ENCODE peak calls at places on chromosomes 2 and 18, in ten cellular contexts. One of them, this sample, is unnamed.

GRCh38 chr2:10980071-10980470 is 68.3 kb downstream of the KCNF1 start:
- DNase-seq in CD8-positive, alpha-beta T cell: no peak
- DNase-seq in naive thymus-derived CD8-positive, alpha-beta T cell: no peak
- DNase-seq in GM06990: no peak
- DNase-seq in activated effector memory CD4-positive, alpha-beta T cell treated with Interleukin-2 at 50 U/mL for 16 hours: no peak
- DNase-seq in non-pigmented ciliary epithelial cell: no peak
- DNase-seq in nucleus accumbens: no peak
- DNase-seq in NCI-H1048: no peak
- DNase-seq in stromal cell of bone marrow: no peak
- DNase-seq in NCI-H146: no peak
- DNase-seq in this sample: no peak

GRCh38 chr2:164205347-164205746 is 415.9 kb downstream of the GRB14 start:
- DNase-seq in CD8-positive, alpha-beta T cell: no peak
- DNase-seq in naive thymus-derived CD8-positive, alpha-beta T cell: no peak
- DNase-seq in GM06990: no peak
- DNase-seq in activated effector memory CD4-positive, alpha-beta T cell treated with Interleukin-2 at 50 U/mL for 16 hours: no peak
- DNase-seq in non-pigmented ciliary epithelial cell: peak; percentile 80
- DNase-seq in nucleus accumbens: no peak
- DNase-seq in NCI-H1048: no peak
- DNase-seq in stromal cell of bone marrow: peak; percentile 17
- DNase-seq in NCI-H146: no peak
- DNase-seq in this sample: no peak

GRCh38 chr2:18001671-18002070 is 123.2 kb downstream of the KCNS3 start:
- DNase-seq in CD8-positive, alpha-beta T cell: no peak
- DNase-seq in naive thymus-derived CD8-positive, alpha-beta T cell: no peak
- DNase-seq in GM06990: no peak
- DNase-seq in activated effector memory CD4-positive, alpha-beta T cell treated with Interleukin-2 at 50 U/mL for 16 hours: no peak
- DNase-seq in non-pigmented ciliary epithelial cell: no peak
- DNase-seq in nucleus accumbens: no peak
- DNase-seq in NCI-H1048: no peak
- DNase-seq in stromal cell of bone marrow: no peak
- DNase-seq in NCI-H146: no peak
- DNase-seq in this sample: no peak

GRCh38 chr18:55778731-55779460 is 190.9 kb upstream of the TCF4 start:
- DNase-seq in CD8-positive, alpha-beta T cell: no peak
- DNase-seq in naive thymus-derived CD8-positive, alpha-beta T cell: no peak
- DNase-seq in GM06990: peak; percentile 16
- DNase-seq in activated effector memory CD4-positive, alpha-beta T cell treated with Interleukin-2 at 50 U/mL for 16 hours: no peak
- DNase-seq in non-pigmented ciliary epithelial cell: no peak
- DNase-seq in nucleus accumbens: no peak
- DNase-seq in NCI-H1048: no peak
- DNase-seq in stromal cell of bone marrow: no peak
- DNase-seq in NCI-H146: peak; percentile 64
- DNase-seq in this sample: no peak

GRCh38 chr2:30282081-30282480 is 50.7 kb downstream of the LBH start:
- DNase-seq in CD8-positive, alpha-beta T cell: no peak
- DNase-seq in naive thymus-derived CD8-positive, alpha-beta T cell: no peak
- DNase-seq in GM06990: peak; percentile 56
- DNase-seq in activated effector memory CD4-positive, alpha-beta T cell treated with Interleukin-2 at 50 U/mL for 16 hours: no peak
- DNase-seq in non-pigmented ciliary epithelial cell: no peak
- DNase-seq in nucleus accumbens: no peak
- DNase-seq in NCI-H1048: no peak
- DNase-seq in stromal cell of bone marrow: no peak
- DNase-seq in NCI-H146: no peak
- DNase-seq in this sample: no peak

GRCh38 chr2:178296394-178297090 is 102.2 kb downstream of the OSBPL6 start:
- DNase-seq in CD8-positive, alpha-beta T cell: no peak
- DNase-seq in naive thymus-derived CD8-positive, alpha-beta T cell: no peak
- DNase-seq in GM06990: no peak
- DNase-seq in activated effector memory CD4-positive, alpha-beta T cell treated with Interleukin-2 at 50 U/mL for 16 hours: no peak
- DNase-seq in non-pigmented ciliary epithelial cell: no peak
- DNase-seq in nucleus accumbens: no peak
- DNase-seq in NCI-H1048: no peak
- DNase-seq in stromal cell of bone marrow: no peak
- DNase-seq in NCI-H146: no peak
- DNase-seq in this sample: no peak

GRCh38 chr18:2223394-2223793 is 347.9 kb downstream of the METTL4 start:
- DNase-seq in CD8-positive, alpha-beta T cell: no peak
- DNase-seq in naive thymus-derived CD8-positive, alpha-beta T cell: no peak
- DNase-seq in GM06990: no peak
- DNase-seq in activated effector memory CD4-positive, alpha-beta T cell treated with Interleukin-2 at 50 U/mL for 16 hours: no peak
- DNase-seq in non-pigmented ciliary epithelial cell: no peak
- DNase-seq in nucleus accumbens: no peak
- DNase-seq in NCI-H1048: no peak
- DNase-seq in stromal cell of bone marrow: no peak
- DNase-seq in NCI-H146: no peak
- DNase-seq in this sample: no peak

GRCh38 chr18:70380915-70381896 is 92.4 kb downstream of the SOCS6 start:
- DNase-seq in CD8-positive, alpha-beta T cell: no peak
- DNase-seq in naive thymus-derived CD8-positive, alpha-beta T cell: no peak
- DNase-seq in GM06990: no peak
- DNase-seq in activated effector memory CD4-positive, alpha-beta T cell treated with Interleukin-2 at 50 U/mL for 16 hours: no peak
- DNase-seq in non-pigmented ciliary epithelial cell: no peak
- DNase-seq in nucleus accumbens: peak; percentile 85
- DNase-seq in NCI-H1048: peak; percentile 45
- DNase-seq in stromal cell of bone marrow: no peak
- DNase-seq in NCI-H146: peak; percentile 98
- DNase-seq in this sample: peak; percentile 82

GRCh38 chr2:237626813-237627451 is 455 bp upstream of the LRRFIP1 start:
- DNase-seq in CD8-positive, alpha-beta T cell: no peak
- DNase-seq in naive thymus-derived CD8-positive, alpha-beta T cell: no peak
- DNase-seq in GM06990: no peak
- DNase-seq in activated effector memory CD4-positive, alpha-beta T cell treated with Interleukin-2 at 50 U/mL for 16 hours: no peak
- DNase-seq in non-pigmented ciliary epithelial cell: no peak
- DNase-seq in nucleus accumbens: no peak
- DNase-seq in NCI-H1048: no peak
- DNase-seq in stromal cell of bone marrow: no peak
- DNase-seq in NCI-H146: peak; percentile 43
- DNase-seq in this sample: no peak

GRCh38 chr2:37287966-37288365 is 36.7 kb downstream of the PRKD3 start:
- DNase-seq in CD8-positive, alpha-beta T cell: no peak
- DNase-seq in naive thymus-derived CD8-positive, alpha-beta T cell: no peak
- DNase-seq in GM06990: no peak
- DNase-seq in activated effector memory CD4-positive, alpha-beta T cell treated with Interleukin-2 at 50 U/mL for 16 hours: no peak
- DNase-seq in non-pigmented ciliary epithelial cell: no peak
- DNase-seq in nucleus accumbens: no peak
- DNase-seq in NCI-H1048: no peak
- DNase-seq in stromal cell of bone marrow: no peak
- DNase-seq in NCI-H146: peak; percentile 48
- DNase-seq in this sample: no peak

GRCh38 chr2:202237787-202238233 is 587 bp downstream of the SUMO1 start:
- DNase-seq in CD8-positive, alpha-beta T cell: no peak
- DNase-seq in naive thymus-derived CD8-positive, alpha-beta T cell: no peak
- DNase-seq in GM06990: no peak
- DNase-seq in activated effector memory CD4-positive, alpha-beta T cell treated with Interleukin-2 at 50 U/mL for 16 hours: peak; percentile 9
- DNase-seq in non-pigmented ciliary epithelial cell: no peak
- DNase-seq in nucleus accumbens: peak; percentile 43
- DNase-seq in NCI-H1048: no peak
- DNase-seq in stromal cell of bone marrow: peak; percentile 29
- DNase-seq in NCI-H146: peak; percentile 37
- DNase-seq in this sample: peak; percentile 40

GRCh38 chr18:74526478-74526877 is 7.8 kb upstream of the CNDP1 start:
- DNase-seq in CD8-positive, alpha-beta T cell: no peak
- DNase-seq in naive thymus-derived CD8-positive, alpha-beta T cell: no peak
- DNase-seq in GM06990: no peak
- DNase-seq in activated effector memory CD4-positive, alpha-beta T cell treated with Interleukin-2 at 50 U/mL for 16 hours: no peak
- DNase-seq in non-pigmented ciliary epithelial cell: no peak
- DNase-seq in nucleus accumbens: no peak
- DNase-seq in NCI-H1048: no peak
- DNase-seq in stromal cell of bone marrow: no peak
- DNase-seq in NCI-H146: no peak
- DNase-seq in this sample: no peak

GRCh38 chr2:70354264-70354949 is 52.5 kb upstream of the FAM136A start:
- DNase-seq in CD8-positive, alpha-beta T cell: no peak
- DNase-seq in naive thymus-derived CD8-positive, alpha-beta T cell: no peak
- DNase-seq in GM06990: no peak
- DNase-seq in activated effector memory CD4-positive, alpha-beta T cell treated with Interleukin-2 at 50 U/mL for 16 hours: no peak
- DNase-seq in non-pigmented ciliary epithelial cell: no peak
- DNase-seq in nucleus accumbens: no peak
- DNase-seq in NCI-H1048: no peak
- DNase-seq in stromal cell of bone marrow: no peak
- DNase-seq in NCI-H146: no peak
- DNase-seq in this sample: no peak

GRCh38 chr2:162694255-162694654 is 144.3 kb downstream of the KCNH7 start:
- DNase-seq in CD8-positive, alpha-beta T cell: no peak
- DNase-seq in naive thymus-derived CD8-positive, alpha-beta T cell: no peak
- DNase-seq in GM06990: no peak
- DNase-seq in activated effector memory CD4-positive, alpha-beta T cell treated with Interleukin-2 at 50 U/mL for 16 hours: no peak
- DNase-seq in non-pigmented ciliary epithelial cell: no peak
- DNase-seq in nucleus accumbens: no peak
- DNase-seq in NCI-H1048: no peak
- DNase-seq in stromal cell of bone marrow: no peak
- DNase-seq in NCI-H146: no peak
- DNase-seq in this sample: no peak

GRCh38 chr2:11521730-11522129 is 12.1 kb upstream of the GREB1 start:
- DNase-seq in CD8-positive, alpha-beta T cell: no peak
- DNase-seq in naive thymus-derived CD8-positive, alpha-beta T cell: no peak
- DNase-seq in GM06990: no peak
- DNase-seq in activated effector memory CD4-positive, alpha-beta T cell treated with Interleukin-2 at 50 U/mL for 16 hours: no peak
- DNase-seq in non-pigmented ciliary epithelial cell: no peak
- DNase-seq in nucleus accumbens: no peak
- DNase-seq in NCI-H1048: no peak
- DNase-seq in stromal cell of bone marrow: no peak
- DNase-seq in NCI-H146: no peak
- DNase-seq in this sample: no peak

GRCh38 chr2:118865106-118865505 is 17.7 kb upstream of the EN1 start:
- DNase-seq in CD8-positive, alpha-beta T cell: no peak
- DNase-seq in naive thymus-derived CD8-positive, alpha-beta T cell: no peak
- DNase-seq in GM06990: no peak
- DNase-seq in activated effector memory CD4-positive, alpha-beta T cell treated with Interleukin-2 at 50 U/mL for 16 hours: no peak
- DNase-seq in non-pigmented ciliary epithelial cell: no peak
- DNase-seq in nucleus accumbens: no peak
- DNase-seq in NCI-H1048: no peak
- DNase-seq in stromal cell of bone marrow: no peak
- DNase-seq in NCI-H146: no peak
- DNase-seq in this sample: peak; percentile 4

GRCh38 chr2:219045937-219046550 is 4.7 kb upstream of the CFAP65 start:
- DNase-seq in CD8-positive, alpha-beta T cell: no peak
- DNase-seq in naive thymus-derived CD8-positive, alpha-beta T cell: no peak
- DNase-seq in GM06990: no peak
- DNase-seq in activated effector memory CD4-positive, alpha-beta T cell treated with Interleukin-2 at 50 U/mL for 16 hours: no peak
- DNase-seq in non-pigmented ciliary epithelial cell: no peak
- DNase-seq in nucleus accumbens: no peak
- DNase-seq in NCI-H1048: no peak
- DNase-seq in stromal cell of bone marrow: peak; percentile 11
- DNase-seq in NCI-H146: no peak
- DNase-seq in this sample: no peak

GRCh38 chr18:52348209-52348608 is 8.2 kb downstream of the DCC start:
- DNase-seq in CD8-positive, alpha-beta T cell: no peak
- DNase-seq in naive thymus-derived CD8-positive, alpha-beta T cell: no peak
- DNase-seq in GM06990: no peak
- DNase-seq in activated effector memory CD4-positive, alpha-beta T cell treated with Interleukin-2 at 50 U/mL for 16 hours: no peak
- DNase-seq in non-pigmented ciliary epithelial cell: no peak
- DNase-seq in nucleus accumbens: no peak
- DNase-seq in NCI-H1048: no peak
- DNase-seq in stromal cell of bone marrow: no peak
- DNase-seq in NCI-H146: peak; percentile 22
- DNase-seq in this sample: no peak

GRCh38 chr2:112181571-112182290 is 43.5 kb downstream of the FBLN7 start:
- DNase-seq in CD8-positive, alpha-beta T cell: peak; percentile 74
- DNase-seq in naive thymus-derived CD8-positive, alpha-beta T cell: peak; percentile 32
- DNase-seq in GM06990: no peak
- DNase-seq in activated effector memory CD4-positive, alpha-beta T cell treated with Interleukin-2 at 50 U/mL for 16 hours: peak; percentile 73
- DNase-seq in non-pigmented ciliary epithelial cell: no peak
- DNase-seq in nucleus accumbens: no peak
- DNase-seq in NCI-H1048: no peak
- DNase-seq in stromal cell of bone marrow: no peak
- DNase-seq in NCI-H146: peak; percentile 71
- DNase-seq in this sample: no peak

GRCh38 chr18:63550068-63550467 is 7.9 kb downstream of the SERPINB12 start:
- DNase-seq in CD8-positive, alpha-beta T cell: no peak
- DNase-seq in naive thymus-derived CD8-positive, alpha-beta T cell: no peak
- DNase-seq in GM06990: no peak
- DNase-seq in activated effector memory CD4-positive, alpha-beta T cell treated with Interleukin-2 at 50 U/mL for 16 hours: no peak
- DNase-seq in non-pigmented ciliary epithelial cell: no peak
- DNase-seq in nucleus accumbens: no peak
- DNase-seq in NCI-H1048: no peak
- DNase-seq in stromal cell of bone marrow: no peak
- DNase-seq in NCI-H146: no peak
- DNase-seq in this sample: no peak

GRCh38 chr18:62437520-62438329 is 85.1 kb upstream of the ZCCHC2 start:
- DNase-seq in CD8-positive, alpha-beta T cell: peak; percentile 11
- DNase-seq in naive thymus-derived CD8-positive, alpha-beta T cell: no peak
- DNase-seq in GM06990: no peak
- DNase-seq in activated effector memory CD4-positive, alpha-beta T cell treated with Interleukin-2 at 50 U/mL for 16 hours: no peak
- DNase-seq in non-pigmented ciliary epithelial cell: no peak
- DNase-seq in nucleus accumbens: no peak
- DNase-seq in NCI-H1048: no peak
- DNase-seq in stromal cell of bone marrow: no peak
- DNase-seq in NCI-H146: no peak
- DNase-seq in this sample: no peak

GRCh38 chr2:130871843-130872242 is 35.1 kb downstream of the ARHGEF4 start:
- DNase-seq in CD8-positive, alpha-beta T cell: no peak
- DNase-seq in naive thymus-derived CD8-positive, alpha-beta T cell: no peak
- DNase-seq in GM06990: no peak
- DNase-seq in activated effector memory CD4-positive, alpha-beta T cell treated with Interleukin-2 at 50 U/mL for 16 hours: no peak
- DNase-seq in non-pigmented ciliary epithelial cell: no peak
- DNase-seq in nucleus accumbens: no peak
- DNase-seq in NCI-H1048: no peak
- DNase-seq in stromal cell of bone marrow: no peak
- DNase-seq in NCI-H146: no peak
- DNase-seq in this sample: no peak

GRCh38 chr18:23311346-23312103 is 141.6 kb upstream of the RIOK3 start:
- DNase-seq in CD8-positive, alpha-beta T cell: no peak
- DNase-seq in naive thymus-derived CD8-positive, alpha-beta T cell: no peak
- DNase-seq in GM06990: no peak
- DNase-seq in activated effector memory CD4-positive, alpha-beta T cell treated with Interleukin-2 at 50 U/mL for 16 hours: no peak
- DNase-seq in non-pigmented ciliary epithelial cell: peak; percentile 86
- DNase-seq in nucleus accumbens: no peak
- DNase-seq in NCI-H1048: no peak
- DNase-seq in stromal cell of bone marrow: peak; percentile 94
- DNase-seq in NCI-H146: no peak
- DNase-seq in this sample: no peak

GRCh38 chr18:3345885-3346284 is 84.0 kb downstream of the MYL12B start:
- DNase-seq in CD8-positive, alpha-beta T cell: no peak
- DNase-seq in naive thymus-derived CD8-positive, alpha-beta T cell: no peak
- DNase-seq in GM06990: no peak
- DNase-seq in activated effector memory CD4-positive, alpha-beta T cell treated with Interleukin-2 at 50 U/mL for 16 hours: no peak
- DNase-seq in non-pigmented ciliary epithelial cell: no peak
- DNase-seq in nucleus accumbens: no peak
- DNase-seq in NCI-H1048: no peak
- DNase-seq in stromal cell of bone marrow: no peak
- DNase-seq in NCI-H146: no peak
- DNase-seq in this sample: no peak

GRCh38 chr2:226609361-226609760 is 190.3 kb downstream of the IRS1 start:
- DNase-seq in CD8-positive, alpha-beta T cell: no peak
- DNase-seq in naive thymus-derived CD8-positive, alpha-beta T cell: no peak
- DNase-seq in GM06990: no peak
- DNase-seq in activated effector memory CD4-positive, alpha-beta T cell treated with Interleukin-2 at 50 U/mL for 16 hours: no peak
- DNase-seq in non-pigmented ciliary epithelial cell: peak; percentile 79
- DNase-seq in nucleus accumbens: no peak
- DNase-seq in NCI-H1048: no peak
- DNase-seq in stromal cell of bone marrow: peak; percentile 81
- DNase-seq in NCI-H146: no peak
- DNase-seq in this sample: no peak

GRCh38 chr2:223586261-223586660 is 15.9 kb downstream of the SCG2 start:
- DNase-seq in CD8-positive, alpha-beta T cell: no peak
- DNase-seq in naive thymus-derived CD8-positive, alpha-beta T cell: no peak
- DNase-seq in GM06990: no peak
- DNase-seq in activated effector memory CD4-positive, alpha-beta T cell treated with Interleukin-2 at 50 U/mL for 16 hours: no peak
- DNase-seq in non-pigmented ciliary epithelial cell: peak; percentile 78
- DNase-seq in nucleus accumbens: no peak
- DNase-seq in NCI-H1048: no peak
- DNase-seq in stromal cell of bone marrow: peak; percentile 82
- DNase-seq in NCI-H146: peak; percentile 54
- DNase-seq in this sample: no peak

This sample was measured in occipital lobe.